ENCODE peak calls at places on chromosomes 16 and 17, in four cellular contexts. C, Z, W and O are unnamed samples.

GRCh38 chr17:31095239-31096105 is 695 bp downstream of the NF1 start:
- DNase-seq in C (peak), Z (peak), W (peak), O (peak)

GRCh38 chr16:19885456-19886060 is 910 bp upstream of the GPRC5B start:
- DNase-seq in C (no peak), Z (no peak), W (no peak), O (no peak)

GRCh38 chr17:35934760-35935159 is 4.2 kb upstream of the RDM1 start:
- DNase-seq in C (no peak), Z (no peak), W (no peak), O (no peak)

GRCh38 chr17:4234406-4234805 is 29.4 kb downstream of the ANKFY1 start:
- DNase-seq in C (no peak), Z (no peak), W (no peak), O (no peak)

GRCh38 chr17:63337579-63337978 is 108.5 kb downstream of the CYB561 start:
- DNase-seq in C (no peak), Z (no peak), W (no peak), O (no peak)

GRCh38 chr17:63911657-63912100 is 621 bp upstream of the CSHL1 start:
- DNase-seq in C (peak), Z (no peak), W (peak), O (peak)

GRCh38 chr17:81348097-81349055 is 46.9 kb upstream of the BAHCC1 start:
- DNase-seq in C (no peak), Z (no peak), W (no peak), O (no peak)

GRCh38 chr16:84144301-84144858 is 597 bp downstream of the HSDL1 start:
- DNase-seq in C (peak), Z (no peak), W (no peak), O (peak)

GRCh38 chr17:72409405-72410002 is 288.7 kb downstream of the SOX9 start:
- DNase-seq in C (no peak), Z (no peak), W (no peak), O (no peak)

GRCh38 chr17:79622201-79622601 is 11.3 kb upstream of the RBFOX3 start:
- DNase-seq in C (no peak), Z (no peak), W (no peak), O (peak)

GRCh38 chr17:4559139-4559791 is 1.1 kb downstream of the GGT6 start:
- DNase-seq in C (no peak), Z (no peak), W (no peak), O (no peak)

GRCh38 chr16:73000020-73000906 is 47.7 kb downstream of the ZFHX3 start:
- DNase-seq in C (no peak), Z (peak), W (no peak), O (no peak)

GRCh38 chr17:43360376-43360738 is 38.4 kb upstream of the ARL4D start:
- DNase-seq in C (no peak), Z (peak), W (no peak), O (no peak)

GRCh38 chr17:75652934-75653549 is 13.9 kb downstream of the RECQL5 start:
- DNase-seq in C (peak), Z (peak), W (peak), O (peak)

GRCh38 chr17:81735181-81736102 is 23.4 kb downstream of the SLC25A10 start:
- DNase-seq in C (peak), Z (no peak), W (no peak), O (no peak)

GRCh38 chr16:50695017-50696000 is 1.9 kb downstream of the NOD2 start:
- DNase-seq in C (no peak), Z (no peak), W (no peak), O (no peak)

GRCh38 chr16:68960910-68961309 is 117.6 kb downstream of the TANGO6 start:
- DNase-seq in C (no peak), Z (no peak), W (no peak), O (no peak)

GRCh38 chr16:66862023-66862520 is 17.9 kb downstream of the CA7 start:
- DNase-seq in C (no peak), Z (no peak), W (no peak), O (no peak)

GRCh38 chr16:88856122-88856827 is 472 bp downstream of the GALNS start:
- DNase-seq in C (peak), Z (no peak), W (no peak), O (peak)

GRCh38 chr16:275041-275621 is 613 bp downstream of the RGS11 start:
- DNase-seq in C (no peak), Z (no peak), W (no peak), O (peak)

GRCh38 chr17:78379134-78379497 is 667 bp downstream of the PGS1 start:
- DNase-seq in C (no peak), Z (peak), W (no peak), O (no peak)

GRCh38 chr17:59513934-59514841 is 51.2 kb upstream of the DHX40 start:
- DNase-seq in C (peak), Z (peak), W (peak), O (no peak)

GRCh38 chr17:373616-374225 is 21.1 kb upstream of the RPH3AL start:
- DNase-seq in C (no peak), Z (no peak), W (no peak), O (no peak)

GRCh38 chr17:27494192-27495091 is 38.2 kb downstream of the KSR1 start:
- DNase-seq in C (no peak), Z (peak), W (peak), O (no peak)

GRCh38 chr16:5314377-5314776 is 216.8 kb upstream of the EEF2KMT start:
- DNase-seq in C (no peak), Z (no peak), W (no peak), O (no peak)

GRCh38 chr17:8946476-8946875 is 19.0 kb downstream of the PIK3R5 start:
- DNase-seq in C (no peak), Z (no peak), W (no peak), O (no peak)

GRCh38 chr16:19883296-19883951 is 1.2 kb downstream of the GPRC5B start:
- DNase-seq in C (peak), Z (no peak), W (no peak), O (peak)

GRCh38 chr17:32926183-32926582 is 1.8 kb upstream of the TMEM98 start:
- DNase-seq in C (no peak), Z (no peak), W (no peak), O (no peak)

GRCh38 chr16:3503513-3503912 is 2.7 kb downstream of the CLUAP1 start:
- DNase-seq in C (no peak), Z (no peak), W (no peak), O (no peak)

GRCh38 chr17:45320931-45321461 is 4.2 kb upstream of the MAP3K14 start:
- DNase-seq in C (peak), Z (no peak), W (peak), O (no peak)

GRCh38 chr17:59845595-59846390 is 47.0 kb downstream of the TUBD1 start:
- DNase-seq in C (peak), Z (peak), W (no peak), O (no peak)

GRCh38 chr16:80191928-80192327 is 348.9 kb upstream of the DYNLRB2 start:
- DNase-seq in C (no peak), Z (no peak), W (no peak), O (no peak)

GRCh38 chr17:48636177-48637018 is 10.2 kb upstream of the HOXB9 start:
- DNase-seq in C (peak), Z (peak), W (peak), O (peak)

GRCh38 chr16:1903845-1904820 is 14.1 kb downstream of the HS3ST6 start:
- DNase-seq in C (no peak), Z (no peak), W (no peak), O (no peak)

GRCh38 chr17:40443988-40444899 is 994 bp downstream of the IGFBP4 start:
- DNase-seq in C (peak), Z (no peak), W (no peak), O (no peak)
- TF ChIP-seq ELF4 in C (no peak), Z (no peak), W (no peak), O (no peak)

GRCh38 chr17:68641276-68642117 is 40.3 kb upstream of the FAM20A start:
- DNase-seq in C (no peak), Z (no peak), W (no peak), O (no peak)
- TF ChIP-seq ELF4 in C (no peak), Z (no peak), W (no peak), O (no peak)

GRCh38 chr17:57599271-57600045 is 145.6 kb downstream of the CCDC182 start:
- DNase-seq in C (no peak), Z (no peak), W (no peak), O (no peak)
- TF ChIP-seq ELF4 in C (no peak), Z (no peak), W (no peak), O (no peak)

GRCh38 chr17:28953444-28954118 is 2.3 kb upstream of the PHF12 start:
- DNase-seq in C (peak), Z (peak), W (peak), O (peak)
- TF ChIP-seq ELF4 in C (no peak), Z (no peak), W (no peak), O (no peak)